ENCODE peak calls at places on chromosomes 6 and 20, in ten cellular contexts. L is CD4-positive, alpha-beta memory T cell; G is mesendoderm; P is breast epithelium; S is esophagus squamous epithelium; C is IMR-90; Y is A549; E is lung; R is ascending aorta; H is spleen. F is an unnamed sample.

GRCh38 chr20:47127986-47128385 is 228.5 kb downstream of the ZMYND8 start:
- DNase-seq in L (no peak), G (peak), P (no peak), S (no peak), C (no peak), Y (no peak), E (no peak), R (no peak), H (no peak), F (no peak)

GRCh38 chr20:38134427-38135281 is 30.4 kb downstream of the TGM2 start:
- DNase-seq in L (no peak), G (peak), P (no peak), S (no peak), C (peak), Y (no peak), E (no peak), R (peak), H (peak), F (no peak)

GRCh38 chr6:78831492-78831891 is 35.9 kb upstream of the IRAK1BP1 start:
- DNase-seq in L (no peak), G (no peak), P (no peak), S (no peak), C (peak), Y (no peak), E (no peak), R (no peak), H (no peak), F (no peak)

GRCh38 chr6:156942266-156942665 is 165.1 kb downstream of the ARID1B start:
- DNase-seq in L (no peak), G (peak), P (no peak), S (no peak), C (no peak), Y (no peak), E (no peak), R (no peak), H (no peak), F (no peak)

GRCh38 chr6:43983632-43984031 is 143.6 kb downstream of the MRPL14 start:
- DNase-seq in L (no peak), G (no peak), P (peak), S (no peak), C (no peak), Y (no peak), E (no peak), R (no peak), H (no peak), F (no peak)

GRCh38 chr6:136251394-136251793 is 1.3 kb upstream of the MTFR2 start:
- DNase-seq in L (no peak), G (no peak), P (no peak), S (no peak), C (no peak), Y (no peak), E (no peak), R (no peak), H (no peak), F (no peak)

GRCh38 chr6:30163918-30164654 is 740 bp downstream of the TRIM15 start:
- DNase-seq in L (no peak), G (peak), P (no peak), S (no peak), C (no peak), Y (no peak), E (no peak), R (no peak), H (no peak), F (no peak)

GRCh38 chr20:48829940-48830339 is 2.1 kb upstream of the PREX1 start:
- DNase-seq in L (no peak), G (no peak), P (no peak), S (no peak), C (no peak), Y (no peak), E (no peak), R (no peak), H (no peak), F (no peak)

GRCh38 chr20:3995749-3996305 is 19.5 kb downstream of the RNF24 start:
- DNase-seq in L (no peak), G (no peak), P (no peak), S (no peak), C (no peak), Y (no peak), E (no peak), R (no peak), H (no peak), F (no peak)

GRCh38 chr6:37615564-37616340 is 81.9 kb downstream of the MDGA1 start:
- DNase-seq in L (no peak), G (no peak), P (no peak), S (no peak), C (no peak), Y (no peak), E (no peak), R (no peak), H (no peak), F (no peak)

GRCh38 chr20:5448449-5449118 is 131.8 kb upstream of the PROKR2 start:
- DNase-seq in L (peak), G (peak), P (no peak), S (no peak), C (peak), Y (peak), E (peak), R (no peak), H (no peak), F (peak)

GRCh38 chr6:41707565-41708200 is 27.7 kb downstream of the TFEB start:
- DNase-seq in L (peak), G (no peak), P (no peak), S (no peak), C (no peak), Y (no peak), E (no peak), R (no peak), H (peak), F (peak)

GRCh38 chr6:110063864-110064263 is 85.8 kb downstream of the GPR6 start:
- DNase-seq in L (no peak), G (no peak), P (no peak), S (no peak), C (no peak), Y (no peak), E (no peak), R (no peak), H (no peak), F (no peak)

GRCh38 chr6:45376310-45377040 is 1.3 kb downstream of the SUPT3H start:
- DNase-seq in L (no peak), G (peak), P (no peak), S (no peak), C (peak), Y (no peak), E (no peak), R (no peak), H (no peak), F (no peak)

GRCh38 chr6:125989631-125990030 is 3.3 kb downstream of the TRMT11 start:
- DNase-seq in L (no peak), G (peak), P (no peak), S (no peak), C (peak), Y (no peak), E (no peak), R (no peak), H (no peak), F (no peak)

GRCh38 chr6:26020983-26021349 is 58.4 kb downstream of the TRIM38 start:
- DNase-seq in L (no peak), G (no peak), P (peak), S (no peak), C (peak), Y (no peak), E (peak), R (no peak), H (peak), F (no peak)

GRCh38 chr6:23826587-23826986 is 299.4 kb upstream of the NRSN1 start:
- DNase-seq in L (no peak), G (no peak), P (no peak), S (no peak), C (no peak), Y (no peak), E (no peak), R (no peak), H (no peak), F (no peak)

GRCh38 chr6:167919349-167919748 is 78.1 kb upstream of the KIF25 start:
- DNase-seq in L (no peak), G (no peak), P (no peak), S (no peak), C (no peak), Y (no peak), E (no peak), R (no peak), H (no peak), F (no peak)

GRCh38 chr20:3250091-3250504 is 11.1 kb upstream of the SLC4A11 start:
- DNase-seq in L (no peak), G (peak), P (no peak), S (no peak), C (no peak), Y (peak), E (no peak), R (no peak), H (peak), F (no peak)

GRCh38 chr20:41175201-41175651 is 37.9 kb downstream of the PLCG1 start:
- DNase-seq in L (no peak), G (no peak), P (peak), S (no peak), C (no peak), Y (no peak), E (peak), R (no peak), H (no peak), F (no peak)

GRCh38 chr6:148892247-148892646 is 145.4 kb downstream of the UST start:
- DNase-seq in L (no peak), G (no peak), P (no peak), S (no peak), C (peak), Y (no peak), E (no peak), R (no peak), H (no peak), F (no peak)

GRCh38 chr6:24775520-24776058 is 852 bp downstream of the GMNN start:
- DNase-seq in L (no peak), G (no peak), P (no peak), S (no peak), C (peak), Y (no peak), E (no peak), R (no peak), H (no peak), F (no peak)

GRCh38 chr20:18006684-18007083 is 37.9 kb downstream of the MGME1 start:
- DNase-seq in L (no peak), G (no peak), P (no peak), S (no peak), C (no peak), Y (no peak), E (no peak), R (no peak), H (no peak), F (no peak)

GRCh38 chr20:62925420-62926228 is 681 bp downstream of the DIDO1 start:
- DNase-seq in L (peak), G (peak), P (no peak), S (no peak), C (peak), Y (no peak), E (no peak), R (no peak), H (peak), F (peak)

GRCh38 chr6:142011775-142012174 is 121.0 kb upstream of the GJE1 start:
- DNase-seq in L (no peak), G (no peak), P (no peak), S (no peak), C (no peak), Y (no peak), E (no peak), R (no peak), H (no peak), F (no peak)

GRCh38 chr6:19772891-19773290 is 64.3 kb upstream of the ID4 start:
- DNase-seq in L (no peak), G (peak), P (no peak), S (no peak), C (no peak), Y (peak), E (no peak), R (no peak), H (no peak), F (no peak)

GRCh38 chr6:25056130-25056529 is 120.4 kb upstream of the RIPOR2 start:
- DNase-seq in L (peak), G (peak), P (no peak), S (no peak), C (no peak), Y (no peak), E (no peak), R (no peak), H (peak), F (no peak)

GRCh38 chr6:119324718-119325117 is 24.8 kb downstream of the MAN1A1 start:
- DNase-seq in L (no peak), G (no peak), P (no peak), S (no peak), C (no peak), Y (no peak), E (no peak), R (no peak), H (no peak), F (no peak)

DNA sequence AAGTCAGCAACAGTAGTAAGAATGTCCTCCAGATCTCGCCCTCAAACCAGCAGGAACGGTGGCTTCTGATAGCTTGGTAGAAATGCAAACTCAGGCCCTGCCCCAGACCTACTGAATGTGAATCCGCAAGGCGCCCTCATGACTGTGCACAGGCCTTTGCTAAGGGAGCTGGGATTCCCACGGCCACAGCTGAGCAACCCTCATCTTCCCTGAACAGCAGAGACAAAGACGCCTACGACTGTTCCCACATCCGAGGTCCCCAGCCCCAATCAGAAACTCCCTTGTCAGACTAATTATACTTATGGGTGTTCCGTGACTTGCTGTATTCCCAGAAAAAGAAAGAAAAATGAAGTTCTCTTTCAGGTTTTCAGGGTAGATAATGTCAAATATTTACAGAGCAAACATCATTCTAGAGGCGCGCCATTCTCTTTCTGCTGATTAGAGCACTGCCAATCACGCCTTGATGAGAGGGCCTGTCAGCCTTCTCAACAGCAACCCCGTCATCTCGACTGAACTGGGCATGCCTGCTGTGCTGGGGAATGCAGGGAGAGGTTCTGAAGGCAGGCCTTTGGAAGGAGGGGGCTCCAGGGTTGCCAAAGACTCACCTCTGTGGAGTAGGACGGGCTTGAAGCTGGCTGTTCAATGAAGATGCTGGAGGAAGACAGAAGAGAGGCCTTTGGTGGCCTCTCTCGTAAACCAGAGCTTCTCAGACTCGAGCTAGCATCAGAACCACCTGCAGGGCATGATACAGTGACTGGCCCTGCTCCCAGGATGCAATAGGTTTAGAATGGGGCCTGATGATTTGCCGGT is 79.9 kb downstream of the ZNF217 start:
- DNase-seq in L (no peak), G (no peak), P (no peak), S (no peak), C (no peak), Y (no peak), E (no peak), R (no peak), H (no peak), F (no peak)
- H3K27ac ChIP-seq in L (no peak), G (no peak), P (no peak), S (no peak), C (no peak), Y (no peak), E (no peak), R (no peak), H (no peak), F (no peak)

GRCh38 chr20:25038591-25039015 is 19.3 kb downstream of the ACSS1 start:
- DNase-seq in L (no peak), G (no peak), P (no peak), S (no peak), C (no peak), Y (no peak), E (no peak), R (no peak), H (peak), F (no peak)
- H3K27ac ChIP-seq in L (no peak), G (no peak), P (peak), S (peak), C (no peak), Y (no peak), E (peak), R (peak), H (peak), F (peak)

GRCh38 chr6:158763440-158764187 is 55.6 kb downstream of the EZR start:
- DNase-seq in L (no peak), G (no peak), P (no peak), S (no peak), C (no peak), Y (no peak), E (no peak), R (no peak), H (no peak), F (no peak)
- H3K27ac ChIP-seq in L (no peak), G (no peak), P (no peak), S (peak), C (no peak), Y (no peak), E (no peak), R (peak), H (peak), F (no peak)

DNA sequence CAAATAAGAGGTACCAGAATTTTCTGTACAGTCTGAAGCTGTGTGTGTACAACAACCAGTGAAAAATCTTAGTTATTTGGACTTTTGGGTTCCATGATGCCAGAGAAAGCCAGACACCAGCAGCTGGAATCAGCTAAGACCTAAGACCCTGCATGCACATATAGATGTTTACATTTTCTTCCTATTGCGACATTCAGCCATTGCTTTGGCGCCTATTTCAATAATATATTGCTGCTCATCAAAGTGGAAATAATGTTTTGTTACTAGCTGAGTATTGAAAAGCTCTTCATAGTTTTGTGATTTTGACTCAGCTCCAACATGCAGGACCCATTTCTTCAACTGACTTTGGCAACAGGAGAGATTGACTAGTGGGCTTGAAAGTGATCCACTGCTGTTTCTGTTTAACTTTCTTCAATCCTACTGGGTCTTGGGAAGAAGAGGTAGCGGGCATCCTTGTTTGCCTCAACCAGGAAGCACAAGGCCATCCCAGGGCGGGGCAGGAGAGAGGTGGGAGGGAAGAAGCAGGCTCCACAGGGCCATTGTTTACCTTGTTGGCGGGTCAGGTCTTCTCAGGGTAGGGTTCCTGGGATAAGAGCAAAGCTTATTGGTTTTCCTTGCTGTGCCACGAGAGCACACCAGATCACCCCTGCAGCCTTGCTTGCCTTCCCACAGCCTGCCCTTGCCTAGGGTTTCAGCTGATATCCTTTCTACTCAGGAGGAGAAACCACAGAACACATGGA is 101.3 kb upstream of the ESR1 start:
- DNase-seq in L (no peak), G (no peak), P (no peak), S (no peak), C (no peak), Y (no peak), E (no peak), R (no peak), H (no peak), F (no peak)
- H3K27ac ChIP-seq in L (no peak), G (no peak), P (no peak), S (no peak), C (no peak), Y (no peak), E (no peak), R (no peak), H (no peak), F (no peak)

F was measured in substantia nigra.